ENCODE peak calls at places on chromosomes 11 and 22, in five cellular contexts. W is pancreas, O is GM06990, A is bronchial epithelial cell, U is MM.1S. P is an unnamed sample.

GRCh38 chr11:81963018-81963417 is 770.6 kb downstream of the FAM181B start:
- DNase-seq in W (no peak), O (no peak), A (peak; percentile 33), U (peak; percentile 15), P (no peak)

GRCh38 chr11:10375280-10376048 is 70.6 kb downstream of the ADM start:
- DNase-seq in W (no peak), O (no peak), A (no peak), U (no peak), P (no peak)

GRCh38 chr11:96237759-96238158 is 105.2 kb downstream of the MAML2 start:
- DNase-seq in W (no peak), O (no peak), A (peak; percentile 85), U (no peak), P (no peak)

GRCh38 chr11:119472186-119472855 is 49.3 kb upstream of the THY1 start:
- DNase-seq in W (no peak), O (no peak), A (no peak), U (no peak), P (no peak)

GRCh38 chr11:8926236-8926635 is 6.5 kb downstream of the C11orf16 start:
- DNase-seq in W (no peak), O (no peak), A (no peak), U (no peak), P (no peak)

GRCh38 chr22:39266398-39267030 is 21.7 kb upstream of the PDGFB start:
- DNase-seq in W (no peak), O (peak; percentile 82), A (peak; percentile 12), U (peak; percentile 96), P (no peak)

GRCh38 chr11:102581091-102581490 is 44.0 kb downstream of the MMP20 start:
- DNase-seq in W (no peak), O (no peak), A (no peak), U (no peak), P (no peak)

GRCh38 chr11:104043137-104043536 is 6.7 kb downstream of the DDI1 start:
- DNase-seq in W (no peak), O (no peak), A (no peak), U (no peak), P (no peak)

GRCh38 chr22:43042101-43042780 is 27.3 kb upstream of the PACSIN2 start:
- DNase-seq in W (peak; percentile 36), O (no peak), A (no peak), U (peak; percentile 13), P (no peak)

GRCh38 chr11:8081591-8082021 is 595 bp downstream of the TUB start:
- DNase-seq in W (no peak), O (no peak), A (no peak), U (no peak), P (no peak)

GRCh38 chr11:68146704-68147474 is 25.7 kb upstream of the CHKA start:
- DNase-seq in W (peak; percentile 88), O (no peak), A (peak; percentile 45), U (no peak), P (peak; percentile 28)

GRCh38 chr11:130906616-130907015 is 9.7 kb downstream of the SNX19 start:
- DNase-seq in W (no peak), O (no peak), A (no peak), U (no peak), P (no peak)
- H3K36me3 ChIP-seq in W (peaks cover 32% of the 10 kb centered on the region), O (peaks cover 33% of the 10 kb centered on the region), A (peaks cover 21% of the 10 kb centered on the region), U (peaks cover 3% of the 10 kb centered on the region), P (peaks cover 70% of the 10 kb centered on the region)

DNA sequence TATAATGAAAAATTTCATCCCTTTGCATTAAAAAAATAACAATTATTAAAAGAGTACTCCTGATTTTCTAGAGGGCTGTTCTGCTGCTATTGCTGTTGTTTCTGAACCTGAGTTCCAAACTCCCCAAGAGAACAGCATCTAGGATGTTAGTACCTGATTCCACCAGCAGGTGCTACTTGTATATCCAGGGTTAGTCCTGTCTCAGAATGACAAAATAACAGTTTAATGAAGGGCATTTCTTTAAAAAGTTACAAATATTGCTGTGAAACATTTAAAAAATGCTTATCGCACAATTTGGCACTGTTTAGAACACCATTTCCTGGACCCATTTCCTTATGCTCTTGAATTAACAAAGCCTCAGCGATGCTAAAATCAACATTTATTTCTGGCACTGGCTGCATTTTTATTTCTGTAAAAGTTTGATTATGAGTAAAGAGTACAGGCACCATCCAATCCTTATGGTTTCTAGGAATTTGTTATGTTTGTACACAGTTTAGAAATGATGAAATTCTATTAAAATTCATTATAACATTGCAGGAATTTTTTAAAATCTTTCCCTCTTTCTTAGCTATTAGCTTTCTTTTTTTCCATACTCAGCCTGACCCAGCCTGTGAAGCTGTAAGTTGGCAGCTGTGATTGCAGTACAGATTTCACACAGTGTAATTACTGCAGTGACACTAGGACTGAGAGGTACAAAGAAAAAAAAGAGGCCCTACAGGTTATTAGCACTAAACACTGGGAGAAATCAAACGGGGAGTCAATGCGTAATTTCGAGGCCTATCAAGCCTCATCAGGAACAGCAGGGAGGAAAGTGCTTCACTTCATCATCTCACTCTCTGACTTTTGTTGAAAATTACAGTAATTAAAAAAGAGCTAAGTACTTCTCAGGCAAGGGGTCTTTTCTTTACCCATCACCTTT is 208.8 kb downstream of the DCDC1 start:
- DNase-seq in W (no peak), O (no peak), A (peak; percentile 23), U (peak; percentile 15), P (no peak)
- TF ChIP-seq CTCF in W (no peak), O (peak; percentile 31), A (peak; percentile 42), U (peak; percentile 40), P (peak; percentile 19)

GRCh38 chr22:20585640-20586402 is 78.4 kb downstream of the MED15 start:
- DNase-seq in W (no peak), O (no peak), A (no peak), U (no peak), P (no peak)
- H3K36me3 ChIP-seq in W (peaks cover 21% of the 10 kb centered on the region), O (peaks cover 41% of the 10 kb centered on the region), A (peaks cover 40% of the 10 kb centered on the region), U (no peaks in the 10 kb centered on the region), P (peaks cover 71% of the 10 kb centered on the region)

GRCh38 chr11:32154275-32154674 is 63.4 kb downstream of the RCN1 start:
- DNase-seq in W (no peak), O (no peak), A (peak; percentile 30), U (no peak), P (no peak)
- TF ChIP-seq CTCF in W (no peak), O (peak; percentile 24), A (peak; percentile 20), U (peak; percentile 7), P (no peak)

GRCh38 chr22:38230916-38231315 is 29.1 kb downstream of the MAFF start:
- DNase-seq in W (no peak), O (no peak), A (no peak), U (no peak), P (no peak)
- H3K36me3 ChIP-seq in W (no peaks in the 10 kb centered on the region), O (peaks cover 11% of the 10 kb centered on the region), A (peaks cover 18% of the 10 kb centered on the region), U (peaks cover 20% of the 10 kb centered on the region), P (peaks cover 87% of the 10 kb centered on the region)

DNA sequence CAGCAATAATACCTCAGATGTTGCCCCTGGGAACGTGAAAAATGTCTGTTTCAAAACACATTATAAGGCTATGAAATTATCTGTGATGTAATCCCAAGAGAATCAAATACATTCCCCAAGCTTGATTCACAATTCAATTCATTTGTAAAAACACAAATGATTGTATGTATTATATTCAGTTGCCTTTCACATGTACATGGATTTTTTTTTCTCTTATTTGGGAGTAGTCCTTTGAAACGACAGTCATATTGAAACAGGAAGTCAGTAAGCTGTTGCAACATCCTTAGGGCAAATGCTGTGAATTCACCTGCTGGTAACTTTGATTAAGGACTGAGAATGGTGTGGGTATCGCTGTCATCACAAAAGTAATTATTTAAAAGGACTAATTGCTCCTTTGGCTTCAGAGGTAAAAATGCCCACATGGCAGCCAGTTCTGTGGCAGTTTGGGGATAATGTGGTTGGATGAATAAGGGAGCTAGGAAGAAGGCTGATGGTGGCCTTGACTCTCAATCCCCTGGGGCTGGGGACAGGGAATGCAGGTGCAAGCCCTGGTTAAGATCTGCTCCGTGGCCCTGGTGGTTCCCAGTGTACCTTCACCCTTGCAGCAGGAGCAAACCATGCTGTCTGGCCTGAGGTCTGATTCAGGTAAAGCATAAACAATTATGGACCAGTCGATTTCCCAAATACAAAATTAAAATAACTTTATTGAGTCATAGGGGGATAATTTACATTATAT is 13.3 kb downstream of the EHF start:
- DNase-seq in W (peak; percentile 41), O (peak; percentile 55), A (peak; percentile 84), U (peak; percentile 64), P (no peak)
- TF ChIP-seq CTCF in W (no peak), O (no peak), A (no peak), U (peak; percentile 17), P (no peak)

GRCh38 chr11:114914231-114915005 is 236.1 kb downstream of the NXPE2 start:
- DNase-seq in W (no peak), O (no peak), A (no peak), U (no peak), P (no peak)

GRCh38 chr11:114912826-114913225 is 234.5 kb downstream of the NXPE2 start:
- DNase-seq in W (no peak), O (no peak), A (no peak), U (no peak), P (no peak)

GRCh38 chr11:114909866-114910265 is 231.5 kb downstream of the NXPE2 start:
- DNase-seq in W (no peak), O (no peak), A (no peak), U (no peak), P (no peak)
- H3K36me3 ChIP-seq in W (no peaks in the 10 kb centered on the region), O (no peaks in the 10 kb centered on the region), A (no peaks in the 10 kb centered on the region), U (no peaks in the 10 kb centered on the region), P (no peaks in the 10 kb centered on the region)